ENCODE peak calls at places on chromosomes 2 and 18, in six cellular contexts. O, V, S, I, Q and X are unnamed samples.

GRCh38 chr2:5035134-5035533 is 657.0 kb upstream of the SOX11 start:
- DNase-seq in O (no peak), V (no peak), S (peak), I (no peak), Q (no peak), X (no peak)

GRCh38 chr18:51039138-51040112 is 9.4 kb downstream of the SMAD4 start:
- DNase-seq in O (no peak), V (no peak), S (no peak), I (no peak), Q (no peak), X (no peak)

GRCh38 chr18:12772111-12772510 is 69.3 kb downstream of the PSMG2 start:
- DNase-seq in O (no peak), V (no peak), S (no peak), I (no peak), Q (no peak), X (no peak)

GRCh38 chr2:1477196-1478040 is 64.2 kb downstream of the TPO start:
- DNase-seq in O (no peak), V (no peak), S (no peak), I (no peak), Q (no peak), X (no peak)

GRCh38 chr2:200929334-200930249 is 33.9 kb downstream of the ORC2 start:
- DNase-seq in O (peak), V (no peak), S (no peak), I (no peak), Q (no peak), X (no peak)

GRCh38 chr2:14313351-14313750 is 319.2 kb upstream of the LRATD1 start:
- DNase-seq in O (no peak), V (no peak), S (no peak), I (no peak), Q (no peak), X (no peak)

GRCh38 chr2:120893874-120894584 is 158.4 kb downstream of the GLI2 start:
- DNase-seq in O (no peak), V (no peak), S (no peak), I (no peak), Q (no peak), X (no peak)

GRCh38 chr2:102841107-102841840 is 79.4 kb downstream of the TMEM182 start:
- DNase-seq in O (peak), V (no peak), S (peak), I (peak), Q (peak), X (no peak)